ENCODE peak calls at places on chromosome 9, in eight cellular contexts. B is A673, T is pancreas, L is esophagus squamous epithelium, E is body of pancreas, A is IMR-90, G is coronary artery, K is spleen. R is an unnamed sample.

GRCh38 chr9:133342570-133342969 is 5.4 kb downstream of the MED22 start:
- DNase-seq in B (no peak), T (no peak), L (no peak), E (no peak), A (no peak), G (no peak), K (peak; percentile 67), R (no peak)

GRCh38 chr9:24986331-24986730 is 440.6 kb upstream of the IZUMO3 start:
- DNase-seq in B (no peak), T (no peak), L (no peak), E (no peak), A (no peak), G (no peak), K (no peak), R (no peak)

GRCh38 chr9:89661956-89662717 is 57.3 kb downstream of the GADD45G start:
- DNase-seq in B (peak; percentile 93), T (peak; percentile 99), L (no peak), E (peak; percentile 99), A (peak; percentile 86), G (peak; percentile 97), K (peak; percentile 89), R (peak; percentile 59)

GRCh38 chr9:22084336-22085035 is 75.4 kb upstream of the CDKN2B start:
- DNase-seq in B (no peak), T (no peak), L (no peak), E (no peak), A (peak; percentile 97), G (no peak), K (no peak), R (peak; percentile 93)

GRCh38 chr9:8531831-8532230 is 732.3 kb upstream of the DMAC1 start:
- DNase-seq in B (no peak), T (no peak), L (no peak), E (no peak), A (no peak), G (no peak), K (no peak), R (no peak)

GRCh38 chr9:97388721-97389238 is 23.1 kb upstream of the TDRD7 start:
- DNase-seq in B (no peak), T (no peak), L (no peak), E (no peak), A (no peak), G (no peak), K (no peak), R (no peak)

GRCh38 chr9:109107402-109108240 is 12.1 kb downstream of the TMEM245 start:
- DNase-seq in B (no peak), T (no peak), L (no peak), E (no peak), A (peak; percentile 81), G (no peak), K (no peak), R (peak; percentile 60)

GRCh38 chr9:98825414-98825813 is 17.9 kb downstream of the GALNT12 start:
- DNase-seq in B (no peak), T (no peak), L (no peak), E (no peak), A (no peak), G (no peak), K (no peak), R (no peak)

GRCh38 chr9:89435315-89435823 is 62.5 kb downstream of the SEMA4D start:
- DNase-seq in B (no peak), T (peak; percentile 55), L (no peak), E (peak; percentile 73), A (no peak), G (no peak), K (peak; percentile 13), R (no peak)

GRCh38 chr9:5587024-5587423 is 41.9 kb upstream of the RIC1 start:
- DNase-seq in B (no peak), T (no peak), L (no peak), E (no peak), A (peak; percentile 95), G (no peak), K (no peak), R (peak; percentile 70)

GRCh38 chr9:84519486-84519885 is 150.0 kb upstream of the NTRK2 start:
- DNase-seq in B (no peak), T (no peak), L (no peak), E (no peak), A (no peak), G (no peak), K (no peak), R (no peak)

GRCh38 chr9:1869843-1870242 is 145.3 kb upstream of the SMARCA2 start:
- DNase-seq in B (peak; percentile 67), T (no peak), L (no peak), E (peak; percentile 10), A (no peak), G (no peak), K (no peak), R (peak; percentile 1)

GRCh38 chr9:129174724-129175514 is 3.1 kb downstream of the IER5L start:
- DNase-seq in B (peak; percentile 85), T (peak; percentile 88), L (no peak), E (peak; percentile 83), A (peak; percentile 90), G (peak; percentile 92), K (peak; percentile 86), R (peak; percentile 91)
- TF ChIP-seq CTCF in B (peak; percentile 37), T (no peak), L (no peak), E (peak; percentile 8), A (peak; percentile 28), G (no peak), K (no peak), R (peak; percentile 23)

DNA sequence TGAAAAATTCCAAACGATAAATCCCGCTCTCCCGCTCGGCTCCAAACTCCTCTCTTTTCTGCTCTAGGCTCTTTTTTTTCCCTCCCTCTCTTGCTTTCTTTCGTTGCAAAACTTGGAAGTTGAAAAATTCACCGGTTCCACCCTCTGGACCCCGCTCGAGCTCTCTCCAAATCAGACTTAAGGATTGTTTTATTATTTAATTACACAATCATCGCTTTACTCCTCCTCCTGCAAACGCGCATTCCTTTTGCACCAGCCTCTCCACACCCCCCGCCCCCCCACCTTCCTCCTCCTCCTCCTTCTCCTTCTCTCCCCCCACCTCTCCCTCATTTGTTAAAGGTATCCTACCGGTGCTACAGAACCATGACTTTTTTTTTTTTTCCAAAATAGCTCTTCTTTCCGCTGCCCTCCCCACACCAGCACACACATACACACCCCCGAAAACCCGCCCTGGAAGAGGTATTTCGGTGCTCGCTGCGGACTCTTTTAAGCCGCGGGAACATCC is 535 bp upstream of the NFIB start:
- DNase-seq in B (peak; percentile 86), T (peak; percentile 82), L (no peak), E (peak; percentile 91), A (peak; percentile 66), G (peak; percentile 92), K (no peak), R (peak; percentile 97)
- H3K4me3 ChIP-seq in B (peak overlapping the region; percentile 79), T (peak overlapping the region; percentile 75), L (peak overlapping the region; percentile 88), E (peak overlapping the region; percentile 40), A (peak overlapping the region; percentile 46), G (peak overlapping the region; percentile 95), K (peak overlapping the region; percentile 54), R (peak overlapping the region; percentile 81)

GRCh38 chr9:100222674-100223073 is 123.6 kb downstream of the INVS start:
- DNase-seq in B (peak; percentile 69), T (no peak), L (no peak), E (no peak), A (peak; percentile 53), G (no peak), K (no peak), R (peak; percentile 69)
- TF ChIP-seq CTCF in B (peak; percentile 68), T (no peak), L (no peak), E (no peak), A (peak; percentile 61), G (peak; percentile 19), K (no peak), R (peak; percentile 41)

DNA sequence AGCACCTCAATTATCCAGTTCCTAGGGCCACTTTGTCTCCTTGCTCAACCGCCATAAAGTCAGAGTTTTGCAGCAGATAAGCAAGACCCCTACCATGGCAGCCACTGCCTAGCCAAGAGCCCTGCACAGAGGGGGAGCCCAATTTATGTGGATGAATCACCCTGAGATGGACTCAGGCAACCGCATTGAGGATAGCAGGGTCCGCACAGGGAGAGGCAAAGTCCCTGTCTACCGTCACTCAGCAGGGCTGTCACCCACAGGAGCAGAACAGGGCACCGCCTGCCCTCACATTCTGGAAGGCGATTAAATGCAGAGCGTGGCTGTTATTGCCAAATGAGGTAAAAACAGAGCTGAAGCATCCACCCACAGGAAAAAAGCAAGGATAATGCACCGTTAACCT is 1.7 kb downstream of the FBP2 start:
- DNase-seq in B (no peak), T (no peak), L (no peak), E (no peak), A (no peak), G (peak; percentile 52), K (no peak), R (no peak)
- H3K4me3 ChIP-seq in B (no peak overlapping the region), T (no peak overlapping the region), L (no peak overlapping the region), E (no peak overlapping the region), A (no peak overlapping the region), G (no peak overlapping the region), K (no peak overlapping the region), R (no peak overlapping the region)

GRCh38 chr9:82972446-82972845 is 90.5 kb downstream of the RASEF start:
- DNase-seq in B (no peak), T (no peak), L (no peak), E (no peak), A (no peak), G (no peak), K (no peak), R (no peak)

GRCh38 chr9:82970359-82970758 is 92.6 kb downstream of the RASEF start:
- DNase-seq in B (no peak), T (no peak), L (no peak), E (no peak), A (no peak), G (no peak), K (no peak), R (no peak)

DNA sequence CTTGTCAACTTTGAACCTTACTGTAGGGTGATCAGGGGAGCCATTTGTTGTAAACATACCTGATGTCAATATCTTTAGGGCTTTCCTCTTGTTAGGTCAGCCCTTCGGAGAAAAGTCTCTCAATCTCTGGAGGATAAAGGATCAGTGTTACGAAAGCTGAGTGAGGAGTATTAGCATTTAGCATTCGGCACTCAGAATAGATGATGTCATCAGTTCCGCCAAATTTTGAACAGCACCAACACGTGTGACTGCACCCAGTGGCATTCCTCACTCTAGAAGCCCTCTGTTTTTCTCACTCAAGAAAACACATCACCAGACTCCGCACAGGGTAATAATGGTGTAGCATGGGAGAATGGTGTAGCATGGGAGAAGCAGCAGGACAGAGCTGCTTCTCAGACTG is 87.8 kb downstream of the RASEF start:
- DNase-seq in B (no peak), T (no peak), L (no peak), E (no peak), A (no peak), G (no peak), K (no peak), R (no peak)
- TF ChIP-seq CTCF in B (no peak), T (no peak), L (no peak), E (no peak), A (no peak), G (no peak), K (no peak), R (no peak)

GRCh38 chr9:37405350-37405749 is 17.1 kb upstream of the GRHPR start:
- DNase-seq in B (no peak), T (no peak), L (no peak), E (no peak), A (no peak), G (no peak), K (no peak), R (peak; percentile 61)
- H3K4me3 ChIP-seq in B (no peak overlapping the region), T (no peak overlapping the region), L (no peak overlapping the region), E (no peak overlapping the region), A (no peak overlapping the region), G (no peak overlapping the region), K (no peak overlapping the region), R (no peak overlapping the region)

R was measured in cardiac fibroblast.